ENCODE peak calls at places on chromosomes 5 and 9, in eight cellular contexts. One of them, this sample, is unnamed.

GRCh38 chr5:177478711-177479646 is 5.5 kb upstream of the DBN1 start:
- DNase-seq in heart right ventricle: peak; percentile 90
- DNase-seq in SJSA1: no peak
- DNase-seq in colonic mucosa: peak; percentile 71
- DNase-seq in right lobe of liver: peak; percentile 87
- DNase-seq in neural progenitor cell: no peak
- DNase-seq in IMR-90: peak; percentile 66
- DNase-seq in body of pancreas: peak; percentile 61
- DNase-seq in this sample: peak; percentile 95

GRCh38 chr9:69671904-69672827 is at the start of gene APBA1:
- DNase-seq in IMR-90: peak; percentile 56
- DNase-seq in neural progenitor cell: peak; percentile 84
- DNase-seq in heart right ventricle: peak; percentile 53
- DNase-seq in right lobe of liver: peak; percentile 82
- DNase-seq in body of pancreas: peak; percentile 62
- DNase-seq in colonic mucosa: peak; percentile 66
- DNase-seq in SJSA1: peak; percentile 63
- DNase-seq in this sample: peak; percentile 74

GRCh38 chr9:95907794-95908193 is 32.3 kb downstream of the ERCC6L2 start:
- DNase-seq in IMR-90: no peak
- DNase-seq in colonic mucosa: no peak
- DNase-seq in neural progenitor cell: peak; percentile 18
- DNase-seq in SJSA1: no peak
- DNase-seq in right lobe of liver: no peak
- DNase-seq in body of pancreas: no peak
- DNase-seq in heart right ventricle: no peak
- DNase-seq in this sample: no peak

GRCh38 chr9:126017758-126018157 is 270.6 kb downstream of the PBX3 start:
- DNase-seq in right lobe of liver: no peak
- DNase-seq in colonic mucosa: no peak
- DNase-seq in body of pancreas: no peak
- DNase-seq in neural progenitor cell: no peak
- DNase-seq in IMR-90: no peak
- DNase-seq in heart right ventricle: no peak
- DNase-seq in SJSA1: no peak
- DNase-seq in this sample: no peak

GRCh38 chr9:16029056-16029615 is 476.3 kb downstream of the CCDC171 start:
- DNase-seq in IMR-90: peak; percentile 63
- DNase-seq in body of pancreas: no peak
- DNase-seq in SJSA1: no peak
- DNase-seq in right lobe of liver: no peak
- DNase-seq in heart right ventricle: no peak
- DNase-seq in neural progenitor cell: no peak
- DNase-seq in colonic mucosa: no peak
- DNase-seq in this sample: no peak

GRCh38 chr5:146647656-146648199 is 131.7 kb upstream of the GPR151 start:
- DNase-seq in IMR-90: no peak
- DNase-seq in neural progenitor cell: no peak
- DNase-seq in heart right ventricle: no peak
- DNase-seq in right lobe of liver: no peak
- DNase-seq in colonic mucosa: no peak
- DNase-seq in SJSA1: no peak
- DNase-seq in body of pancreas: no peak
- DNase-seq in this sample: peak; percentile 18

GRCh38 chr9:134317431-134318414 is 8.5 kb upstream of the RXRA start:
- DNase-seq in neural progenitor cell: no peak
- DNase-seq in colonic mucosa: no peak
- DNase-seq in body of pancreas: no peak
- DNase-seq in right lobe of liver: peak; percentile 45
- DNase-seq in SJSA1: no peak
- DNase-seq in heart right ventricle: no peak
- DNase-seq in IMR-90: peak; percentile 77
- DNase-seq in this sample: peak; percentile 44

GRCh38 chr9:129394011-129394919 is 216.2 kb upstream of the IER5L start:
- DNase-seq in body of pancreas: no peak
- DNase-seq in colonic mucosa: no peak
- DNase-seq in right lobe of liver: no peak
- DNase-seq in heart right ventricle: no peak
- DNase-seq in SJSA1: no peak
- DNase-seq in IMR-90: no peak
- DNase-seq in neural progenitor cell: no peak
- DNase-seq in this sample: no peak

GRCh38 chr5:164597293-164597900 is 1092.0 kb downstream of the MAT2B start:
- DNase-seq in SJSA1: no peak
- DNase-seq in colonic mucosa: no peak
- DNase-seq in IMR-90: no peak
- DNase-seq in right lobe of liver: no peak
- DNase-seq in body of pancreas: no peak
- DNase-seq in neural progenitor cell: peak; percentile 57
- DNase-seq in heart right ventricle: no peak
- DNase-seq in this sample: no peak

GRCh38 chr9:20732118-20732517 is 48.1 kb downstream of the FOCAD start:
- DNase-seq in heart right ventricle: no peak
- DNase-seq in right lobe of liver: no peak
- DNase-seq in SJSA1: peak; percentile 34
- DNase-seq in IMR-90: peak; percentile 51
- DNase-seq in neural progenitor cell: no peak
- DNase-seq in colonic mucosa: no peak
- DNase-seq in body of pancreas: no peak
- DNase-seq in this sample: peak; percentile 68

GRCh38 chr9:72856985-72857631 is 95.7 kb downstream of the ALDH1A1 start:
- DNase-seq in colonic mucosa: peak; percentile 39
- DNase-seq in neural progenitor cell: peak; percentile 46
- DNase-seq in IMR-90: peak; percentile 56
- DNase-seq in heart right ventricle: peak; percentile 45
- DNase-seq in body of pancreas: peak; percentile 32
- DNase-seq in SJSA1: peak; percentile 35
- DNase-seq in right lobe of liver: no peak
- DNase-seq in this sample: peak; percentile 55

GRCh38 chr5:143229426-143229895 is 174.0 kb downstream of the NR3C1 start:
- DNase-seq in neural progenitor cell: peak; percentile 10
- DNase-seq in body of pancreas: no peak
- DNase-seq in colonic mucosa: no peak
- DNase-seq in IMR-90: no peak
- DNase-seq in heart right ventricle: no peak
- DNase-seq in right lobe of liver: peak; percentile 53
- DNase-seq in SJSA1: no peak
- DNase-seq in this sample: no peak

GRCh38 chr5:78896128-78896527 is 89.0 kb downstream of the ARSB start:
- DNase-seq in body of pancreas: no peak
- DNase-seq in neural progenitor cell: no peak
- DNase-seq in IMR-90: peak; percentile 90
- DNase-seq in colonic mucosa: no peak
- DNase-seq in right lobe of liver: no peak
- DNase-seq in heart right ventricle: no peak
- DNase-seq in SJSA1: no peak
- DNase-seq in this sample: peak; percentile 65

GRCh38 chr5:169595172-169595820 is 11.7 kb downstream of the SPDL1 start:
- DNase-seq in SJSA1: no peak
- DNase-seq in colonic mucosa: no peak
- DNase-seq in IMR-90: no peak
- DNase-seq in right lobe of liver: no peak
- DNase-seq in neural progenitor cell: no peak
- DNase-seq in heart right ventricle: no peak
- DNase-seq in body of pancreas: no peak
- DNase-seq in this sample: no peak

GRCh38 chr9:124290053-124290581 is 32.4 kb downstream of the NEK6 start:
- DNase-seq in colonic mucosa: no peak
- DNase-seq in IMR-90: no peak
- DNase-seq in body of pancreas: no peak
- DNase-seq in SJSA1: no peak
- DNase-seq in right lobe of liver: no peak
- DNase-seq in heart right ventricle: no peak
- DNase-seq in neural progenitor cell: no peak
- DNase-seq in this sample: no peak
- H3K4me1 ChIP-seq in colonic mucosa: peaks cover 22% of the 10 kb centered on the region
- H3K4me1 ChIP-seq in IMR-90: peaks cover 68% of the 10 kb centered on the region
- H3K4me1 ChIP-seq in body of pancreas: peaks cover 43% of the 10 kb centered on the region
- H3K4me1 ChIP-seq in SJSA1: peaks cover 95% of the 10 kb centered on the region
- H3K4me1 ChIP-seq in right lobe of liver: peaks cover 3% of the 10 kb centered on the region
- H3K4me1 ChIP-seq in heart right ventricle: peaks cover 62% of the 10 kb centered on the region
- H3K4me1 ChIP-seq in neural progenitor cell: peaks cover 16% of the 10 kb centered on the region
- H3K4me1 ChIP-seq in this sample: peaks cover 20% of the 10 kb centered on the region

GRCh38 chr9:113705306-113705937 is 170.7 kb upstream of the ZNF618 start:
- DNase-seq in right lobe of liver: peak; percentile 22
- DNase-seq in body of pancreas: no peak
- DNase-seq in heart right ventricle: no peak
- DNase-seq in IMR-90: no peak
- DNase-seq in SJSA1: no peak
- DNase-seq in colonic mucosa: no peak
- DNase-seq in neural progenitor cell: no peak
- DNase-seq in this sample: no peak

GRCh38 chr9:113707953-113708695 is 168.0 kb upstream of the ZNF618 start:
- DNase-seq in right lobe of liver: peak; percentile 62
- DNase-seq in IMR-90: no peak
- DNase-seq in body of pancreas: peak; percentile 27
- DNase-seq in neural progenitor cell: no peak
- DNase-seq in heart right ventricle: no peak
- DNase-seq in SJSA1: no peak
- DNase-seq in colonic mucosa: peak; percentile 6
- DNase-seq in this sample: no peak

GRCh38 chr9:113702423-113702755 is 173.7 kb upstream of the ZNF618 start:
- DNase-seq in neural progenitor cell: no peak
- DNase-seq in SJSA1: no peak
- DNase-seq in heart right ventricle: no peak
- DNase-seq in right lobe of liver: no peak
- DNase-seq in IMR-90: no peak
- DNase-seq in colonic mucosa: no peak
- DNase-seq in body of pancreas: no peak
- DNase-seq in this sample: no peak

GRCh38 chr9:113708821-113709713 is 167.0 kb upstream of the ZNF618 start:
- DNase-seq in neural progenitor cell: no peak
- DNase-seq in right lobe of liver: peak; percentile 82
- DNase-seq in body of pancreas: no peak
- DNase-seq in IMR-90: no peak
- DNase-seq in colonic mucosa: peak; percentile 11
- DNase-seq in SJSA1: no peak
- DNase-seq in heart right ventricle: no peak
- DNase-seq in this sample: no peak

DNA sequence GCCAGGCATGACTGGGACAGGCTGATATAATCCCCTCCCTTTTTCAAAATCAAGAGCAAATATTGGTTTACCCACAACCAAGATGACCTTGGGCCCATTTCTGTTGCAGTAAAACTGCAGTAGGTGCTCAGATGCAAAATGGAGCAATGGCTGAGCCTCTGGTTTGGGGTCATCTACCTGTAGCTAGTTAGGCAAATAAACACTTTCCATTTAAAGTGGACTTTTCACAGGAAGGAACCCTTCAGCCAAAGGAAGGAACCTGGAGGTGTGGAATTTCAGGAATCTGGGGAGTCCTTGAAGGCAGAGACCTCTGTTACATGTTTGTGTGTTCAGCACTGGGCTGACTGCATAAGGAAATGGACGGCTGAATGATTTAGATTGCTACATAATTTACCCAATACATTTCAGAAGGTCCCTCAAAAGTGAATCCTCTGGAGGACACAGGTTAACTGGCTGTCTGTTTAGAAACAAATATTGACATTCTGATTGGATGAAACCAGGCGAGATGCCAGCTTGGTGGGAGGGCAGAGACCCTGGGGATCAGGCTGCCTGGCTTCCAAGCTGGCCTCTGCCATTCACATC is 170.1 kb upstream of the ZNF618 start:
- DNase-seq in SJSA1: no peak
- DNase-seq in right lobe of liver: peak; percentile 89
- DNase-seq in neural progenitor cell: no peak
- DNase-seq in body of pancreas: peak; percentile 21
- DNase-seq in heart right ventricle: no peak
- DNase-seq in colonic mucosa: peak; percentile 10
- DNase-seq in IMR-90: no peak
- DNase-seq in this sample: no peak
- H3K27ac ChIP-seq in SJSA1: no peak overlapping the region
- H3K27ac ChIP-seq in right lobe of liver: peak overlapping the region; percentile 78
- H3K27ac ChIP-seq in neural progenitor cell: no peak overlapping the region
- H3K27ac ChIP-seq in body of pancreas: peak overlapping the region; percentile 51
- H3K27ac ChIP-seq in heart right ventricle: no peak overlapping the region
- H3K27ac ChIP-seq in colonic mucosa: no peak overlapping the region
- H3K27ac ChIP-seq in IMR-90: no peak overlapping the region
- H3K27ac ChIP-seq in this sample: no peak overlapping the region

GRCh38 chr5:148384389-148384756 is 615 bp downstream of the FBXO38 start:
- DNase-seq in SJSA1: no peak
- DNase-seq in colonic mucosa: no peak
- DNase-seq in right lobe of liver: no peak
- DNase-seq in heart right ventricle: no peak
- DNase-seq in neural progenitor cell: no peak
- DNase-seq in body of pancreas: no peak
- DNase-seq in IMR-90: no peak
- DNase-seq in this sample: no peak

GRCh38 chr5:148383564-148384388 is at the start of gene FBXO38:
- DNase-seq in right lobe of liver: peak; percentile 97
- DNase-seq in heart right ventricle: peak; percentile 98
- DNase-seq in body of pancreas: peak; percentile 98
- DNase-seq in neural progenitor cell: peak; percentile 97
- DNase-seq in SJSA1: peak; percentile 98
- DNase-seq in IMR-90: peak; percentile 95
- DNase-seq in colonic mucosa: peak; percentile 98
- DNase-seq in this sample: peak; percentile 98

GRCh38 chr5:148385094-148385493 is 1.3 kb downstream of the FBXO38 start:
- DNase-seq in colonic mucosa: no peak
- DNase-seq in neural progenitor cell: no peak
- DNase-seq in SJSA1: no peak
- DNase-seq in body of pancreas: no peak
- DNase-seq in right lobe of liver: no peak
- DNase-seq in heart right ventricle: no peak
- DNase-seq in IMR-90: no peak
- DNase-seq in this sample: no peak

GRCh38 chr5:148381906-148382305 is 1.9 kb upstream of the FBXO38 start:
- DNase-seq in IMR-90: no peak
- DNase-seq in heart right ventricle: no peak
- DNase-seq in body of pancreas: no peak
- DNase-seq in neural progenitor cell: no peak
- DNase-seq in colonic mucosa: no peak
- DNase-seq in SJSA1: no peak
- DNase-seq in right lobe of liver: no peak
- DNase-seq in this sample: no peak

GRCh38 chr5:148382961-148383360 is 797 bp upstream of the FBXO38 start:
- DNase-seq in neural progenitor cell: no peak
- DNase-seq in colonic mucosa: no peak
- DNase-seq in right lobe of liver: no peak
- DNase-seq in body of pancreas: no peak
- DNase-seq in IMR-90: no peak
- DNase-seq in SJSA1: no peak
- DNase-seq in heart right ventricle: no peak
- DNase-seq in this sample: no peak
- H3K4me1 ChIP-seq in neural progenitor cell: peaks cover 15% of the 10 kb centered on the region
- H3K4me1 ChIP-seq in colonic mucosa: peaks cover 6% of the 10 kb centered on the region
- H3K4me1 ChIP-seq in right lobe of liver: no peaks in the 10 kb centered on the region
- H3K4me1 ChIP-seq in body of pancreas: peaks cover 40% of the 10 kb centered on the region
- H3K4me1 ChIP-seq in IMR-90: peaks cover 7% of the 10 kb centered on the region
- H3K4me1 ChIP-seq in SJSA1: peaks cover 45% of the 10 kb centered on the region
- H3K4me1 ChIP-seq in heart right ventricle: peaks cover 39% of the 10 kb centered on the region
- H3K4me1 ChIP-seq in this sample: peaks cover 13% of the 10 kb centered on the region

DNA sequence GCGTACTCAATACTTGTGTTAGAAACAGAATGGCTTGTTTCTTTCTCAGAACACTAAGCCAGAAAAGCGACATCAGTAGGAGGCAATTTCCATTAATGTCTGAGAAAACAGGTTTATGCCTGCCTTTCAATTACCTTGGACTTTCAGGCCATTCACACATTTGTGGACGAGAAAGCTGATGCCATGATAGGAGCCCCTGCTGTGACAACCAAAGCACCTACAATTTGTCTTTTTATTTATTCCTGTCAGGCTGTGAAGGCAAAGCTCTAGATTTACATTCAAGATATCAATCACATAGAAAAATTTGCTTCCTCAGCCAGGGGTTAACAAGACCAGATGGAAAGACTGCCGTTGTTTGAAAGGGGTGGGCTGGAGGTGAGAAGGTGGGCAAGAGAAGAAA is 76.2 kb downstream of the C7 start:
- DNase-seq in SJSA1: no peak
- DNase-seq in colonic mucosa: no peak
- DNase-seq in IMR-90: no peak
- DNase-seq in neural progenitor cell: no peak
- DNase-seq in heart right ventricle: no peak
- DNase-seq in right lobe of liver: no peak
- DNase-seq in body of pancreas: no peak
- DNase-seq in this sample: no peak
- H3K27ac ChIP-seq in SJSA1: peak overlapping the region; percentile 95
- H3K27ac ChIP-seq in colonic mucosa: no peak overlapping the region
- H3K27ac ChIP-seq in IMR-90: peak overlapping the region; percentile 57
- H3K27ac ChIP-seq in neural progenitor cell: no peak overlapping the region
- H3K27ac ChIP-seq in heart right ventricle: no peak overlapping the region
- H3K27ac ChIP-seq in right lobe of liver: no peak overlapping the region
- H3K27ac ChIP-seq in body of pancreas: no peak overlapping the region
- H3K27ac ChIP-seq in this sample: no peak overlapping the region

This sample was measured in cardiac muscle cell.